ENCODE peak calls at places on chromosomes 5 and 9, in ten cellular contexts. Q, O, B, H, D, T, E, S, J and N are unnamed samples.
A peak's percentile ranks its signal among the peaks of the same experiment; 100 is the strongest.

GRCh38 chr5:92678576-92679105 is 902.4 kb downstream of the NR2F1-AS1 start:
- DNase-seq in D (peak; percentile 10), J (peak; percentile 8), B (no peak), H (peak; percentile 9), Q (peak; percentile 30), T (no peak), S (no peak), E (no peak), O (no peak), N (peak; percentile 64)

GRCh38 chr5:169548315-169548714 is 35.3 kb upstream of the SPDL1 start:
- DNase-seq in S (no peak), H (peak; percentile 26), T (no peak), Q (peak; percentile 59), D (peak; percentile 52), B (no peak), J (peak; percentile 50), E (no peak), O (no peak), N (no peak)

GRCh38 chr9:3922846-3923245 is 377.0 kb downstream of the GLIS3 start:
- DNase-seq in Q (no peak), D (no peak), S (no peak), H (no peak), E (no peak), T (no peak), B (no peak), J (no peak), O (no peak), N (no peak)

GRCh38 chr9:105138306-105138801 is 106.1 kb upstream of the SLC44A1 start:
- DNase-seq in B (no peak), H (no peak), J (no peak), Q (no peak), D (no peak), S (no peak), T (no peak), E (peak; percentile 10), O (no peak), N (peak; percentile 84)

GRCh38 chr9:132182609-132183073 is 20.8 kb downstream of the NTNG2 start:
- DNase-seq in D (no peak), Q (peak; percentile 39), S (no peak), E (no peak), T (no peak), B (no peak), O (no peak), H (peak; percentile 21), J (no peak), N (peak; percentile 49)

GRCh38 chr5:39473156-39473779 is 48.5 kb upstream of the DAB2 start:
- DNase-seq in Q (peak; percentile 10), B (no peak), D (no peak), J (no peak), H (no peak), E (no peak), S (no peak), O (no peak), T (no peak), N (no peak)

GRCh38 chr5:6766558-6767191 is 53.4 kb downstream of the TENT4A start:
- DNase-seq in O (peak; percentile 97), D (peak; percentile 93), J (peak; percentile 98), T (peak; percentile 95), B (peak; percentile 11), S (peak; percentile 6), Q (peak; percentile 80), E (no peak), H (no peak), N (no peak)

GRCh38 chr9:2269778-2270177 is 254.6 kb downstream of the SMARCA2 start:
- DNase-seq in E (no peak), Q (no peak), T (no peak), O (no peak), J (no peak), B (no peak), D (no peak), S (no peak), H (no peak), N (no peak)

GRCh38 chr5:106601605-106602004 is 1069.1 kb downstream of the EFNA5 start:
- DNase-seq in B (no peak), Q (no peak), H (no peak), E (no peak), O (no peak), J (no peak), D (no peak), S (no peak), T (no peak), N (no peak)

GRCh38 chr5:72634444-72634843 is 127.2 kb upstream of the ZNF366 start:
- DNase-seq in B (no peak), Q (peak; percentile 38), D (no peak), T (no peak), O (no peak), H (no peak), S (no peak), E (no peak), J (no peak), N (no peak)

GRCh38 chr5:181163487-181164075 is 16.2 kb downstream of the OR2V2 start:
- DNase-seq in O (no peak), S (no peak), T (no peak), Q (peak; percentile 33), J (no peak), E (no peak), B (no peak), H (no peak), D (no peak), N (no peak)

GRCh38 chr9:108708448-108708847 is 147.3 kb downstream of the ACTL7B start:
- DNase-seq in O (no peak), S (no peak), E (no peak), D (no peak), Q (no peak), H (no peak), T (no peak), B (no peak), J (no peak), N (no peak)